ENCODE peak calls at places on chromosomes 2 and 18, in six cellular contexts. X is B cell, P is left ventricle myocardium inferior, Y is kidney epithelial cell, Q is AML-193, Z is iPS DF 19.7. J is an unnamed sample.

GRCh38 chr2:218221015-218221414 is 4.0 kb downstream of the ARPC2 start:
- DNase-seq in P (no peak), Q (no peak), X (no peak), Y (no peak), Z (no peak), J (no peak)

GRCh38 chr2:240143801-240144648 is 3.6 kb upstream of the OTOS start:
- DNase-seq in P (peak), X (peak), Z (no peak), Y (no peak), Q (peak), J (peak)

GRCh38 chr2:40401896-40402295 is 50.0 kb downstream of the SLC8A1 start:
- DNase-seq in Y (peak), Q (no peak), X (no peak), P (no peak), Z (no peak), J (no peak)

GRCh38 chr2:166464187-166464586 is 29.9 kb downstream of the SCN7A start:
- DNase-seq in Z (no peak), P (no peak), Q (no peak), X (no peak), Y (no peak), J (no peak)

GRCh38 chr2:11556101-11556806 is 22.4 kb downstream of the GREB1 start:
- DNase-seq in Q (no peak), Y (no peak), X (no peak), Z (no peak), P (no peak), J (no peak)

GRCh38 chr2:62576276-62576939 is 70.4 kb upstream of the TMEM17 start:
- DNase-seq in Q (no peak), P (no peak), X (no peak), Y (no peak), Z (no peak), J (no peak)

GRCh38 chr2:71923887-71924533 is 223.7 kb downstream of the CYP26B1 start:
- DNase-seq in X (peak), Y (peak), P (peak), Z (peak), Q (peak), J (peak)

GRCh38 chr2:202049840-202050239 is 16.2 kb downstream of the FZD7 start:
- DNase-seq in Q (no peak), X (no peak), P (no peak), Y (no peak), Z (no peak), J (no peak)

GRCh38 chr2:65919579-65920188 is 487.3 kb upstream of the SPRED2 start:
- DNase-seq in P (no peak), Q (no peak), Z (no peak), Y (no peak), X (no peak), J (no peak)

GRCh38 chr18:11008544-11008943 is 140.8 kb downstream of the PIEZO2 start:
- DNase-seq in Z (no peak), Q (no peak), P (no peak), Y (no peak), X (no peak), J (peak)

GRCh38 chr2:54704688-54705605 is 18.5 kb upstream of the EML6 start:
- DNase-seq in Q (peak), Z (no peak), Y (no peak), X (peak), P (no peak), J (peak)

GRCh38 chr2:120949957-120950590 is 214.4 kb downstream of the GLI2 start:
- DNase-seq in Z (no peak), Q (no peak), X (no peak), Y (no peak), P (no peak), J (no peak)

GRCh38 chr2:132797551-132797950 is 127.5 kb upstream of the LYPD1 start:
- DNase-seq in Q (no peak), P (no peak), Y (peak), X (no peak), Z (no peak), J (no peak)

GRCh38 chr2:186486651-186487647 is 889 bp downstream of the ZC3H15 start:
- DNase-seq in Q (no peak), Z (no peak), X (no peak), P (no peak), Y (no peak), J (peak)

GRCh38 chr18:53567935-53568574 is 656.4 kb downstream of the MBD2 start:
- DNase-seq in X (peak), P (no peak), Z (peak), Q (peak), Y (no peak), J (peak)

GRCh38 chr2:30382995-30383394 is 64.1 kb upstream of the LCLAT1 start:
- DNase-seq in Q (no peak), X (no peak), Z (no peak), Y (no peak), P (no peak), J (no peak)

GRCh38 chr18:36366994-36367839 is 69.7 kb downstream of the FHOD3 start:
- DNase-seq in P (peak), X (no peak), Z (no peak), Y (no peak), Q (no peak), J (no peak)

GRCh38 chr18:6236258-6236657 is 178.5 kb downstream of the L3MBTL4 start:
- DNase-seq in Y (no peak), Z (no peak), Q (no peak), P (no peak), X (no peak), J (no peak)